ENCODE peak calls at places on chromosomes 6 and 20, in six cellular contexts. One of them, this sample, is unnamed.

GRCh38 chr6:79570802-79571367 is 33.7 kb upstream of the LCA5 start:
- DNase-seq in ovary: no peak
- DNase-seq in A549: peak; percentile 38
- DNase-seq in effector memory CD4-positive, alpha-beta T cell: no peak
- DNase-seq in lower lobe of right lung: no peak
- DNase-seq in left ventricle myocardium inferior: no peak
- DNase-seq in this sample: no peak

GRCh38 chr6:13769034-13769654 is 45.2 kb downstream of the MCUR1 start:
- DNase-seq in effector memory CD4-positive, alpha-beta T cell: no peak
- DNase-seq in left ventricle myocardium inferior: no peak
- DNase-seq in ovary: no peak
- DNase-seq in A549: no peak
- DNase-seq in lower lobe of right lung: no peak
- DNase-seq in this sample: no peak

GRCh38 chr20:52747736-52748135 is 224.4 kb upstream of the TSHZ2 start:
- DNase-seq in effector memory CD4-positive, alpha-beta T cell: no peak
- DNase-seq in A549: peak; percentile 7
- DNase-seq in left ventricle myocardium inferior: no peak
- DNase-seq in lower lobe of right lung: no peak
- DNase-seq in ovary: no peak
- DNase-seq in this sample: peak; percentile 19

GRCh38 chr6:146850238-146850896 is 251.6 kb downstream of the ADGB start:
- DNase-seq in ovary: no peak
- DNase-seq in A549: no peak
- DNase-seq in effector memory CD4-positive, alpha-beta T cell: no peak
- DNase-seq in lower lobe of right lung: no peak
- DNase-seq in left ventricle myocardium inferior: no peak
- DNase-seq in this sample: no peak

GRCh38 chr6:38209291-38209865 is 389.9 kb downstream of the ZFAND3 start:
- DNase-seq in left ventricle myocardium inferior: no peak
- DNase-seq in ovary: peak; percentile 42
- DNase-seq in effector memory CD4-positive, alpha-beta T cell: no peak
- DNase-seq in A549: no peak
- DNase-seq in lower lobe of right lung: no peak
- DNase-seq in this sample: no peak

GRCh38 chr6:165891320-165891719 is 228.3 kb upstream of the PDE10A start:
- DNase-seq in effector memory CD4-positive, alpha-beta T cell: no peak
- DNase-seq in lower lobe of right lung: no peak
- DNase-seq in left ventricle myocardium inferior: no peak
- DNase-seq in A549: no peak
- DNase-seq in ovary: no peak
- DNase-seq in this sample: no peak

GRCh38 chr6:89501239-89501638 is 68.3 kb downstream of the ANKRD6 start:
- DNase-seq in ovary: no peak
- DNase-seq in A549: no peak
- DNase-seq in effector memory CD4-positive, alpha-beta T cell: no peak
- DNase-seq in lower lobe of right lung: no peak
- DNase-seq in left ventricle myocardium inferior: no peak
- DNase-seq in this sample: no peak

GRCh38 chr20:50845566-50846211 is 50.8 kb downstream of the BCAS4 start:
- DNase-seq in lower lobe of right lung: no peak
- DNase-seq in left ventricle myocardium inferior: no peak
- DNase-seq in ovary: no peak
- DNase-seq in A549: no peak
- DNase-seq in effector memory CD4-positive, alpha-beta T cell: no peak
- DNase-seq in this sample: peak; percentile 52

GRCh38 chr20:11516448-11516847 is 401.2 kb upstream of the BTBD3 start:
- DNase-seq in effector memory CD4-positive, alpha-beta T cell: no peak
- DNase-seq in A549: no peak
- DNase-seq in lower lobe of right lung: no peak
- DNase-seq in ovary: no peak
- DNase-seq in left ventricle myocardium inferior: no peak
- DNase-seq in this sample: no peak

GRCh38 chr6:111653434-111653833 is 47.8 kb upstream of the TRAF3IP2 start:
- DNase-seq in left ventricle myocardium inferior: no peak
- DNase-seq in effector memory CD4-positive, alpha-beta T cell: no peak
- DNase-seq in lower lobe of right lung: no peak
- DNase-seq in ovary: no peak
- DNase-seq in A549: no peak
- DNase-seq in this sample: no peak

GRCh38 chr6:89286516-89286915 is 28.6 kb downstream of the GABRR2 start:
- DNase-seq in left ventricle myocardium inferior: no peak
- DNase-seq in lower lobe of right lung: no peak
- DNase-seq in A549: no peak
- DNase-seq in ovary: no peak
- DNase-seq in effector memory CD4-positive, alpha-beta T cell: no peak
- DNase-seq in this sample: no peak

GRCh38 chr6:142808405-142809061 is 136.4 kb downstream of the HIVEP2 start:
- DNase-seq in effector memory CD4-positive, alpha-beta T cell: no peak
- DNase-seq in ovary: no peak
- DNase-seq in A549: no peak
- DNase-seq in lower lobe of right lung: no peak
- DNase-seq in left ventricle myocardium inferior: no peak
- DNase-seq in this sample: no peak

GRCh38 chr6:32095338-32096086 is 13.6 kb downstream of the TNXB start:
- DNase-seq in ovary: no peak
- DNase-seq in effector memory CD4-positive, alpha-beta T cell: no peak
- DNase-seq in A549: no peak
- DNase-seq in lower lobe of right lung: no peak
- DNase-seq in left ventricle myocardium inferior: no peak
- DNase-seq in this sample: no peak

GRCh38 chr20:11676618-11677289 is 240.9 kb upstream of the BTBD3 start:
- DNase-seq in A549: peak; percentile 65
- DNase-seq in ovary: no peak
- DNase-seq in effector memory CD4-positive, alpha-beta T cell: no peak
- DNase-seq in left ventricle myocardium inferior: no peak
- DNase-seq in lower lobe of right lung: no peak
- DNase-seq in this sample: peak; percentile 67

GRCh38 chr6:70130865-70131264 is 172.0 kb downstream of the COL9A1 start:
- DNase-seq in lower lobe of right lung: no peak
- DNase-seq in effector memory CD4-positive, alpha-beta T cell: no peak
- DNase-seq in ovary: no peak
- DNase-seq in A549: no peak
- DNase-seq in left ventricle myocardium inferior: no peak
- DNase-seq in this sample: no peak

GRCh38 chr6:10146723-10147451 is 268.0 kb downstream of the TFAP2A start:
- DNase-seq in effector memory CD4-positive, alpha-beta T cell: no peak
- DNase-seq in left ventricle myocardium inferior: no peak
- DNase-seq in ovary: no peak
- DNase-seq in lower lobe of right lung: no peak
- DNase-seq in A549: peak; percentile 20
- DNase-seq in this sample: peak; percentile 17

GRCh38 chr6:111550953-111551352 is 54.7 kb downstream of the TRAF3IP2 start:
- DNase-seq in lower lobe of right lung: no peak
- DNase-seq in effector memory CD4-positive, alpha-beta T cell: no peak
- DNase-seq in A549: no peak
- DNase-seq in ovary: no peak
- DNase-seq in left ventricle myocardium inferior: no peak
- DNase-seq in this sample: no peak

GRCh38 chr6:7696061-7696460 is 29.8 kb upstream of the BMP6 start:
- DNase-seq in left ventricle myocardium inferior: no peak
- DNase-seq in A549: no peak
- DNase-seq in ovary: no peak
- DNase-seq in lower lobe of right lung: no peak
- DNase-seq in effector memory CD4-positive, alpha-beta T cell: no peak
- DNase-seq in this sample: no peak

GRCh38 chr6:149079911-149080501 is 237.5 kb upstream of the TAB2 start:
- DNase-seq in A549: no peak
- DNase-seq in effector memory CD4-positive, alpha-beta T cell: no peak
- DNase-seq in left ventricle myocardium inferior: peak; percentile 68
- DNase-seq in ovary: peak; percentile 74
- DNase-seq in lower lobe of right lung: no peak
- DNase-seq in this sample: peak; percentile 29

GRCh38 chr6:37624606-37625574 is 72.8 kb downstream of the MDGA1 start:
- DNase-seq in effector memory CD4-positive, alpha-beta T cell: no peak
- DNase-seq in left ventricle myocardium inferior: peak; percentile 58
- DNase-seq in lower lobe of right lung: peak; percentile 81
- DNase-seq in ovary: peak; percentile 62
- DNase-seq in A549: no peak
- DNase-seq in this sample: peak; percentile 63

GRCh38 chr6:113350521-113350920 is 506.6 kb upstream of the MARCKS start:
- DNase-seq in effector memory CD4-positive, alpha-beta T cell: no peak
- DNase-seq in ovary: no peak
- DNase-seq in left ventricle myocardium inferior: no peak
- DNase-seq in lower lobe of right lung: no peak
- DNase-seq in A549: no peak
- DNase-seq in this sample: no peak

GRCh38 chr6:113356139-113356538 is 501.0 kb upstream of the MARCKS start:
- DNase-seq in lower lobe of right lung: no peak
- DNase-seq in A549: peak; percentile 61
- DNase-seq in left ventricle myocardium inferior: no peak
- DNase-seq in effector memory CD4-positive, alpha-beta T cell: no peak
- DNase-seq in ovary: no peak
- DNase-seq in this sample: no peak

GRCh38 chr6:113351183-113351834 is 505.8 kb upstream of the MARCKS start:
- DNase-seq in lower lobe of right lung: no peak
- DNase-seq in left ventricle myocardium inferior: no peak
- DNase-seq in ovary: no peak
- DNase-seq in effector memory CD4-positive, alpha-beta T cell: no peak
- DNase-seq in A549: no peak
- DNase-seq in this sample: no peak

GRCh38 chr6:113352029-113352801 is 504.9 kb upstream of the MARCKS start:
- DNase-seq in left ventricle myocardium inferior: no peak
- DNase-seq in ovary: no peak
- DNase-seq in A549: peak; percentile 92
- DNase-seq in effector memory CD4-positive, alpha-beta T cell: no peak
- DNase-seq in lower lobe of right lung: no peak
- DNase-seq in this sample: peak; percentile 27

DNA sequence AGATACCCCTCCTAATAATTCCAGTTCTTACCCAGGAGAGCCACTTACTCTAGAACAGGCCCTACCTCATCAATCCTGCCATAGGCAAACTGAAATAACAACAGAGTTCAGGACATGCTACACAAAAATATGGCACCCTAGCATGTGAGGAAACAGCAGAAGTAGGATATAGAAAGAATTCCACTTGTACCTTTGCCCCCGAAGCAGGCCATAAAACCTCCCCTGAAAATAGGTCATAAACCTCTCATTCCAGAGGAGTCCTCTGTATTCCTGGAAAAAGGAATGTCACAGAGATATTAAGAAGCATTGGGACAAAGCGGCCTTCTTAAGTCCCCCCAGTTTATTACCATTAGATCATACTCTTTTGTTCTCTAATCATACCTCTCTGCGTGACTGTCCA is 504.3 kb upstream of the MARCKS start:
- DNase-seq in A549: no peak
- DNase-seq in left ventricle myocardium inferior: no peak
- DNase-seq in ovary: no peak
- DNase-seq in effector memory CD4-positive, alpha-beta T cell: no peak
- DNase-seq in lower lobe of right lung: no peak
- DNase-seq in this sample: no peak
- H3K4me1 ChIP-seq in A549: peaks cover 50% of the 10 kb centered on the region
- H3K4me1 ChIP-seq in left ventricle myocardium inferior: peaks cover 25% of the 10 kb centered on the region
- H3K4me1 ChIP-seq in ovary: peaks cover 2% of the 10 kb centered on the region
- H3K4me1 ChIP-seq in effector memory CD4-positive, alpha-beta T cell: no peaks in the 10 kb centered on the region
- H3K4me1 ChIP-seq in lower lobe of right lung: no peaks in the 10 kb centered on the region
- H3K4me1 ChIP-seq in this sample: peaks cover 14% of the 10 kb centered on the region

DNA sequence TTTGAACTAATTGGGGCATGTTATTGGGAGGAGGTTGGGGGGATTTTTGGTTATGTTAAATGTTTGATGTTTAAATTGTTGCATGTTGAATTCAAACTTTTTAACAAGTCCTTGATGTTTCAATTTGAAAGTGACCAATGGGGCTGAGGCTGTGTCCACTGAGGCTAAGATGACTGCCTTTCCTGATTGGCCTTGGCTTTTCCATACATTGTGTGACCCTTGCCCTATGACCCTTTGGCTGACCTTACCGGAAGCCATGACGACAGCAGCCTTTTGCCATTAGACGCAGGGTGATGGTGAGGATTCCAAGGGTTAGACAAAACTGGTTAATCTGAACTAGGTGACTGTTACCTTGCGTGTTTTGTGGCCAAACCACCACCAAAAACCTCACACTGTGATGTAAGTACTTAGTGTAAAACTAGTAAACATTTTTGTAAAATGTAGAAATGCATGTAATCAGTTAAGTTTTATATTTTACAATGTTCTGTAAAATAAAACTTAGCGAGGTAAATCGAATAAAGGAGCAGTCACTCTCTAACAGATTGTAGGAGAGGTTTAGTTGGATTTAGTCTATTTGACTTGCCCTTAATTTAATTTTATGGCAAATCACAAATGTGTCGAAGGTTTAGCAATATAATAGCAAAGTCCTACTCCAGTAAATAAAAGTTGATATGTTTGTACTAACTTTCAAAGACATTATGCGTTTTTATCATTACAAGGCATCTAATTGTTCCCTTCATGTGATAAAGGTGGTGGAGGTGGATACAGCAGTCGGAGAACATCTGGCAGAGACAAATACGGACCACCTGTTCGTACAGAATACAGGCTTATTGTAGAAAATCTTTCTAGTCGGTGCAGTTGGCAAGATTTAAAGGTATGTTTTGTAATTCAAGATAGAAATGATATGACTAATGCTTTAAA is 1.6 kb downstream of the SRSF6 start:
- DNase-seq in ovary: peak; percentile 49
- DNase-seq in A549: peak; percentile 45
- DNase-seq in lower lobe of right lung: no peak
- DNase-seq in left ventricle myocardium inferior: no peak
- DNase-seq in effector memory CD4-positive, alpha-beta T cell: no peak
- DNase-seq in this sample: no peak
- H3K4me1 ChIP-seq in ovary: peaks cover 7% of the 10 kb centered on the region
- H3K4me1 ChIP-seq in A549: peaks cover 18% of the 10 kb centered on the region
- H3K4me1 ChIP-seq in lower lobe of right lung: peaks cover 41% of the 10 kb centered on the region
- H3K4me1 ChIP-seq in left ventricle myocardium inferior: peaks cover 62% of the 10 kb centered on the region
- H3K4me1 ChIP-seq in effector memory CD4-positive, alpha-beta T cell: peaks cover 17% of the 10 kb centered on the region
- H3K4me1 ChIP-seq in this sample: peaks cover 50% of the 10 kb centered on the region

GRCh38 chr20:4164246-4164645 is 148.9 kb upstream of the RNF24 start:
- DNase-seq in effector memory CD4-positive, alpha-beta T cell: no peak
- DNase-seq in lower lobe of right lung: no peak
- DNase-seq in A549: no peak
- DNase-seq in ovary: no peak
- DNase-seq in left ventricle myocardium inferior: no peak
- DNase-seq in this sample: no peak
- H3K4me1 ChIP-seq in effector memory CD4-positive, alpha-beta T cell: peaks cover 12% of the 10 kb centered on the region
- H3K4me1 ChIP-seq in lower lobe of right lung: peaks cover 16% of the 10 kb centered on the region
- H3K4me1 ChIP-seq in A549: peaks cover 97% of the 10 kb centered on the region
- H3K4me1 ChIP-seq in ovary: peaks cover 7% of the 10 kb centered on the region
- H3K4me1 ChIP-seq in left ventricle myocardium inferior: peaks cover 18% of the 10 kb centered on the region
- H3K4me1 ChIP-seq in this sample: peaks cover 14% of the 10 kb centered on the region

GRCh38 chr6:117502580-117502979 is 20.1 kb downstream of the DCBLD1 start:
- DNase-seq in effector memory CD4-positive, alpha-beta T cell: no peak
- DNase-seq in left ventricle myocardium inferior: no peak
- DNase-seq in ovary: no peak
- DNase-seq in A549: no peak
- DNase-seq in lower lobe of right lung: no peak
- DNase-seq in this sample: no peak

GRCh38 chr6:117501722-117502121 is 19.2 kb downstream of the DCBLD1 start:
- DNase-seq in left ventricle myocardium inferior: no peak
- DNase-seq in effector memory CD4-positive, alpha-beta T cell: no peak
- DNase-seq in ovary: no peak
- DNase-seq in lower lobe of right lung: no peak
- DNase-seq in A549: no peak
- DNase-seq in this sample: no peak

GRCh38 chr6:117504478-117505144 is 22.1 kb downstream of the DCBLD1 start:
- DNase-seq in ovary: no peak
- DNase-seq in effector memory CD4-positive, alpha-beta T cell: no peak
- DNase-seq in lower lobe of right lung: no peak
- DNase-seq in A549: no peak
- DNase-seq in left ventricle myocardium inferior: no peak
- DNase-seq in this sample: no peak

GRCh38 chr6:117505337-117505736 is 22.9 kb downstream of the DCBLD1 start:
- DNase-seq in effector memory CD4-positive, alpha-beta T cell: no peak
- DNase-seq in left ventricle myocardium inferior: no peak
- DNase-seq in lower lobe of right lung: no peak
- DNase-seq in ovary: no peak
- DNase-seq in A549: peak; percentile 37
- DNase-seq in this sample: no peak

GRCh38 chr6:117503211-117503610 is 20.7 kb downstream of the DCBLD1 start:
- DNase-seq in lower lobe of right lung: no peak
- DNase-seq in ovary: no peak
- DNase-seq in A549: no peak
- DNase-seq in effector memory CD4-positive, alpha-beta T cell: no peak
- DNase-seq in left ventricle myocardium inferior: no peak
- DNase-seq in this sample: no peak
- H3K4me1 ChIP-seq in lower lobe of right lung: peaks cover 27% of the 10 kb centered on the region
- H3K4me1 ChIP-seq in ovary: peaks cover 5% of the 10 kb centered on the region
- H3K4me1 ChIP-seq in A549: peaks cover 100% of the 10 kb centered on the region
- H3K4me1 ChIP-seq in effector memory CD4-positive, alpha-beta T cell: no peaks in the 10 kb centered on the region
- H3K4me1 ChIP-seq in left ventricle myocardium inferior: peaks cover 29% of the 10 kb centered on the region
- H3K4me1 ChIP-seq in this sample: peaks cover 19% of the 10 kb centered on the region